ENCODE peak calls at places on chromosomes 13 and 19, in four cellular contexts. O, J, N and V are unnamed samples.

GRCh38 chr13:74061939-74062595 is 72.1 kb downstream of the KLF12 start:
- DNase-seq in O (no peak), J (no peak), N (no peak), V (no peak)

GRCh38 chr19:50556236-50557008 is 11.8 kb downstream of the LRRC4B start:
- DNase-seq in O (peak; percentile 87), J (peak; percentile 88), N (peak; percentile 31), V (peak; percentile 52)

GRCh38 chr13:30463820-30464495 is 1.8 kb downstream of the HMGB1 start:
- DNase-seq in O (peak; percentile 57), J (peak; percentile 46), N (peak; percentile 50), V (peak; percentile 51)

GRCh38 chr19:17488593-17489391 is 18.5 kb downstream of the SLC27A1 start:
- DNase-seq in O (peak; percentile 51), J (peak; percentile 66), N (peak; percentile 45), V (peak; percentile 90)

GRCh38 chr13:60267498-60268202 is 103.9 kb upstream of the DIAPH3 start:
- DNase-seq in O (no peak), J (peak; percentile 2), N (no peak), V (no peak)

GRCh38 chr19:30408734-30409301 is 36.6 kb downstream of the ZNF536 start:
- DNase-seq in O (no peak), J (no peak), N (no peak), V (no peak)

GRCh38 chr19:28168557-28168956 is 1044.4 kb downstream of the UQCRFS1 start:
- DNase-seq in O (no peak), J (no peak), N (no peak), V (no peak)

GRCh38 chr19:1858412-1859081 is 4.8 kb downstream of the KLF16 start:
- DNase-seq in O (no peak), J (no peak), N (no peak), V (no peak)

GRCh38 chr13:33112745-33113144 is 96.5 kb downstream of the KL start:
- DNase-seq in O (no peak), J (no peak), N (no peak), V (no peak)

GRCh38 chr13:23505007-23505406 is 65.2 kb upstream of the TNFRSF19 start:
- DNase-seq in O (peak; percentile 20), J (no peak), N (no peak), V (no peak)

GRCh38 chr13:98959775-98960325 is 18.0 kb downstream of the DOCK9 start:
- DNase-seq in O (no peak), J (no peak), N (no peak), V (no peak)
- H3K27ac ChIP-seq in O (peak overlapping the region; percentile 76), J (no peak overlapping the region), N (no peak overlapping the region), V (no peak overlapping the region)

GRCh38 chr19:55402509-55402908 is 5.1 kb downstream of the UBE2S start:
- DNase-seq in O (no peak), J (no peak), N (no peak), V (no peak)

GRCh38 chr19:55405638-55406037 is 1.9 kb downstream of the UBE2S start:
- DNase-seq in O (no peak), J (no peak), N (no peak), V (no peak)

GRCh38 chr19:55398200-55398947 is 9.2 kb downstream of the UBE2S start:
- DNase-seq in O (no peak), J (no peak), N (no peak), V (no peak)

GRCh38 chr19:55406091-55406868 is 1.3 kb downstream of the UBE2S start:
- DNase-seq in O (no peak), J (no peak), N (no peak), V (no peak)

DNA sequence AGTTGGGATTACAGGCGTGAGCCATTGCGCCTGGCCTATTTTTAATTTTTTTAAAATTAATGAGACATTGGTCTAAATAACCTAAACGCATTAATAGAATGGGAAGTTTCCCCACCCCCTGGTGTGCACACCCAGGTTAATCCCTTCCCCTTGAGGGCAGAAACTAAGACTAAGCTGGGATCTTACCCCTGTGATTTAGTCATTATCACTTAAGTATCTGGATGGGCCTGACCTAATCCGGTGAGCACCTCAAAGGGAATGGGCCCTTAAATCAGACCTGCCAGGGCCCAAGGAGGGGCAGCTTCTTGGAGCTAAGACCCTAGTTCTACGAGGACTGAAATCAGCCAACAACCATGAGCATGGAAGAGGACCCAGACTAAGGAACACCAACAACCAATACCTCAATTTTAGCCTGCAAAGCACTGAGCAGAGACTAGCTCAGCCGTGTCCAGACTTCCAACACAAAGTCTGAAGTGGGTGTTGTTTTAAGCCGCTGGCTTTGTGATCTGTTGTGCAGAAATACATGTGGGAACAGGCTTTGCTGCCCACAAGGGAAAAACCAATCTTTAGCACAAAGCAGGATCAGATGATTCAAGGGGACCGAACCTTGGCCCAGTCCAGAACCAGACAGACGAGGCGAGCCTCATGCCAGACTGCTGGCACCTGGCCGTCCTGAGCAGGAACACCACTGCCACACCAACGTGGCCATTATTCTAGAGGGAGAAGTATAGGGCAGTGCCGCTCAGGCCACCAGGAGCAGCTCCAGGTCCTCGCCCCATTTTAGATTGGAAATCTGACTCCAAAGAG is 7.1 kb downstream of the UBE2S start:
- DNase-seq in O (no peak), J (no peak), N (no peak), V (no peak)
- H3K27ac ChIP-seq in O (no peak overlapping the region), J (no peak overlapping the region), N (no peak overlapping the region), V (no peak overlapping the region)

GRCh38 chr13:114288157-114288591 is 6.8 kb downstream of the UPF3A start:
- DNase-seq in O (no peak), J (no peak), N (no peak), V (no peak)

GRCh38 chr13:114286808-114287207 is 5.4 kb downstream of the UPF3A start:
- DNase-seq in O (no peak), J (no peak), N (no peak), V (no peak)

GRCh38 chr13:114283581-114283980 is 2.2 kb downstream of the UPF3A start:
- DNase-seq in O (no peak), J (no peak), N (no peak), V (no peak)

GRCh38 chr13:114284680-114285079 is 3.3 kb downstream of the UPF3A start:
- DNase-seq in O (no peak), J (no peak), N (no peak), V (no peak)

GRCh38 chr13:114285166-114285808 is 3.9 kb downstream of the UPF3A start:
- DNase-seq in O (no peak), J (no peak), N (no peak), V (no peak)
- H3K27ac ChIP-seq in O (no peak overlapping the region), J (no peak overlapping the region), N (no peak overlapping the region), V (no peak overlapping the region)

GRCh38 chr13:75391432-75392100 is 90.4 kb downstream of the TBC1D4 start:
- DNase-seq in O (no peak), J (no peak), N (no peak), V (no peak)

GRCh38 chr13:75393839-75394238 is 88.1 kb downstream of the TBC1D4 start:
- DNase-seq in O (no peak), J (no peak), N (no peak), V (no peak)

GRCh38 chr13:75395901-75396300 is 86.1 kb downstream of the TBC1D4 start:
- DNase-seq in O (no peak), J (no peak), N (no peak), V (no peak)

GRCh38 chr13:75398072-75398471 is 83.9 kb downstream of the TBC1D4 start:
- DNase-seq in O (no peak), J (no peak), N (no peak), V (no peak)

GRCh38 chr13:75395056-75395455 is 86.9 kb downstream of the TBC1D4 start:
- DNase-seq in O (no peak), J (no peak), N (peak; percentile 35), V (no peak)
- H3K27ac ChIP-seq in O (peak overlapping the region; percentile 15), J (no peak overlapping the region), N (no peak overlapping the region), V (no peak overlapping the region)